ENCODE peak calls at places on chromosome 1, in four cellular contexts. K, U, H and I are unnamed samples.

GRCh38 chr1:167800241-167800640 is 78.5 kb downstream of the MPZL1 start:
- DNase-seq in K (no peak), U (no peak), H (no peak), I (no peak)

GRCh38 chr1:207952617-207953542 is 42.0 kb upstream of the CD34 start:
- DNase-seq in K (no peak), U (no peak), H (no peak), I (no peak)

GRCh38 chr1:83791821-83792437 is 207.0 kb downstream of the TTLL7 start:
- DNase-seq in K (no peak), U (no peak), H (no peak), I (no peak)

GRCh38 chr1:200780545-200781444 is 42.1 kb downstream of the CAMSAP2 start:
- DNase-seq in K (no peak), U (no peak), H (no peak), I (no peak)

GRCh38 chr1:224852901-224853568 is 76.4 kb upstream of the DNAH14 start:
- DNase-seq in K (no peak), U (no peak), H (no peak), I (no peak)

GRCh38 chr1:43367904-43368645 is at the start of gene ELOVL1:
- DNase-seq in K (peak), U (peak), H (peak), I (peak)

GRCh38 chr1:164456272-164456671 is 102.7 kb upstream of the PBX1 start:
- DNase-seq in K (no peak), U (no peak), H (no peak), I (no peak)

GRCh38 chr1:163173121-163173520 is 29.6 kb downstream of the RGS5 start:
- DNase-seq in K (no peak), U (no peak), H (no peak), I (no peak)

GRCh38 chr1:55128418-55128817 is 86.7 kb downstream of the USP24 start:
- DNase-seq in K (no peak), U (no peak), H (no peak), I (no peak)

DNA sequence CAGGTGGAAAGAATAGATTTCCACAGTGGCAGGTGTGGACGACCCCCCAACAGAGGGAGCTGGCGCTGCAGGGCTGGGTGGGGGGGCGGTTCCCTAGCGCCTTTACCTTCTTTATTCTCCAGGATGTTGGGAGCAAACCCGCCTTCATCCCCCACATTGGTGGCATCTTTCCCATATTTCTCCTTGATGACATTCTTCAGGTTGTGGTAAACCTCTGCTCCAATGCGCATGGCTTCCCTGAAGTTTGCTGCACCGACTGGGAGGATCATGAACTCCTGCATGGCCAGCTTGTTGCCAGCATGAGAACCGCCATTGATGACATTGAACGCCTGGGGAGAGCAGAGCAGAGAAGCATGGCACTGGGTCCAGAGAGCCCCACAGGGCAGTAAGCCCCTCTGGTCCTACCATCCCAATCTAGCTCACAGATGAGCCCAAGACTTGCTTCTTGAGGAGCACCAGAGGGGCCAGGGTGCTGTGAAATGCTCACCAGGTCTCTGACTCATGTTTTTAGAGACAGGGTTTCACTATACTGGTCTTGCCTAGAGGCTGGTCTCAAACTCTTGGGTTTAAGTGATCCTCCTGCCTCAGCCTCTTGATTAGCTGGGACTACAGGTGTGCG is 12.2 kb downstream of the ENO1 start:
- DNase-seq in K (no peak), U (no peak), H (no peak), I (no peak)
- TF ChIP-seq POLR2A in K (no peak), U (no peak), H (no peak), I (no peak)

GRCh38 chr1:216028630-216029029 is 394.6 kb downstream of the USH2A start:
- DNase-seq in K (no peak), U (no peak), H (no peak), I (no peak)

GRCh38 chr1:216032284-216032683 is 391.0 kb downstream of the USH2A start:
- DNase-seq in K (no peak), U (no peak), H (no peak), I (no peak)

GRCh38 chr1:216032977-216033376 is 390.3 kb downstream of the USH2A start:
- DNase-seq in K (no peak), U (no peak), H (no peak), I (no peak)

GRCh38 chr1:216034506-216034905 is 388.7 kb downstream of the USH2A start:
- DNase-seq in K (no peak), U (no peak), H (no peak), I (no peak)
- TF ChIP-seq CTCF in K (no peak), U (no peak), H (no peak), I (no peak)

DNA sequence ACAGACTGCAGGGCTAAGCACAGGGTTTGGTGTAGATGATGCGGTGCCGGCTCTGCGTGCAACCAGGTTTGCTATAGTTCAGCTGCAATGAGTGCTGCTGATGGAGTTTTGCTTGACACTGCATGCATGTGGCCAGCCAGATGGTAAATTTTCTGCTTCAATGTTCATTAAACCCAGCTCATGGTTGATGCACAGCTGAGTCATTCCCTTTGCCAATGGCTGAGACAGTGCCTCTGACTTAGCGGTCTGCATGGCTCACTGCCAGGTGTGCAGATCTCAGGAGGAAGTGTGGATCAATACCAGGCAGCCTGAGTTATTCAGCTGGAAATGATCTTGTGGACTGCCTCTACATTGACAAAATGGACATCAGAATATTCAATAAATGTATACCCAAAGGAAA is 172.7 kb upstream of the ZP4 start:
- DNase-seq in K (no peak), U (no peak), H (no peak), I (no peak)
- H3K4me3 ChIP-seq in K (no peak), U (no peak), H (no peak), I (no peak)

GRCh38 chr1:226868726-226869125 is 1.7 kb upstream of the PSEN2 start:
- DNase-seq in K (no peak), U (no peak), H (no peak), I (no peak)

GRCh38 chr1:226871636-226872327 is 1.4 kb downstream of the PSEN2 start:
- DNase-seq in K (no peak), U (no peak), H (no peak), I (peak)

GRCh38 chr1:226871047-226871365 is 590 bp downstream of the PSEN2 start:
- DNase-seq in K (no peak), U (no peak), H (peak), I (no peak)

GRCh38 chr1:226870026-226870322 is 442 bp upstream of the PSEN2 start:
- DNase-seq in K (no peak), U (no peak), H (no peak), I (no peak)

GRCh38 chr1:226870323-226871046 is at the start of gene PSEN2:
- DNase-seq in K (peak), U (peak), H (peak), I (peak)
- TF ChIP-seq POLR2A in K (peak), U (no peak), H (peak), I (no peak)

DNA sequence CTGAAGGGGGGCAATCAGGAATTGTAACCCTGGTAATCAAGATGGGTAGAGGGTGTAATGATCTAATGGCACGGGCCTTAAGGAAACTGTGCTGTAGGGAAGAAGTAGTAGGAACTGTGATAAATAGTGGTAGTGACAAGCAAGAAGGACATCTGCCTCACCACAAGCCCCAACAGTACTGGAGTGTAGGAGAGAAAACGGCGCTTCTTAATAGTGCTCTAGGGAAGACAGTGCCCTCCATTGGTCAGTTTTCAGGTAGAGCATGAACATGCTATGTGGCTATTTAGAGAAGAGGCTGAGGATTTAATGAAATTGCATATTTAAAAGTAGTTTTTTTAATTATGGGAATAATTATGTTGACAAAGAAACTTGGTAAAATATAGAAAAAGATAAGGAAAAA is 32.2 kb downstream of the SLC30A7 start:
- DNase-seq in K (no peak), U (no peak), H (no peak), I (no peak)
- TF ChIP-seq CTCF in K (no peak), U (no peak), H (no peak), I (no peak)

DNA sequence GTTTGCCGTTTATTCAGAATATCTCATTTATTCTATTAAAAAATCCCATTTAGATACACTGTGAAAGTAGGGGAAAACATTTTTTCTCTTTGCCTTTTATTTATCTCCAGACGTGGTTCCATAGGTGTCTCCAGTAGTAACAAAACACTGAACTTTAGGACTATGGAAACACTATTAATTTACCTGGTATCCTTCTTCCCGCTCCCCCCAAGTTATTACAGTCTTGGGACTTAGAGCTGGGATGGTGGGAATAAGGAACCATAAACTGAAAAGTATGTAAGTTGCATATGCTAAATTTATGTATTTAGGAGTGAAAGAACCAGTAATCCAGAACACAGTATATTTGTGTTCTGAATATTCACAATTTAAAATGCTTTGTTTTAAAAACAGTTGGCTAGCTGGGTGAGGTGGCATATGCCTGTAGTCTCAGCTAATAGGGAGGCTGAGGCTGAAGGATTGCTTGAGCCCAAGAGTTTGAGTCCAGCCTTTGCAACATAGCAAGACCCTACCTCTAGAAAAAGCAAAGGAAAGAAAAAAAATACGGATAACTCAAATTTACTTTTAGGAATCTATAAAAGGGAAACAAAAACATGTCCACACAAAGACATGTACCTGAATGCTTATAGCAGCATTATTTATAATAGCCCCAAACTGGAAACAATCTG is 3.1 kb downstream of the DNAJB4 start:
- DNase-seq in K (no peak), U (no peak), H (no peak), I (no peak)
- H3K4me3 ChIP-seq in K (peak), U (peak), H (peak), I (no peak)

GRCh38 chr1:20786310-20787099 is 602 bp downstream of the HP1BP3 start:
- DNase-seq in K (peak), U (peak), H (peak), I (peak)

GRCh38 chr1:20787775-20788488 is 825 bp upstream of the HP1BP3 start:
- DNase-seq in K (no peak), U (no peak), H (no peak), I (no peak)

GRCh38 chr1:20785907-20786309 is 1.2 kb downstream of the HP1BP3 start:
- DNase-seq in K (no peak), U (no peak), H (no peak), I (no peak)

GRCh38 chr1:20788489-20788795 is 1.3 kb upstream of the HP1BP3 start:
- DNase-seq in K (no peak), U (no peak), H (no peak), I (no peak)

DNA sequence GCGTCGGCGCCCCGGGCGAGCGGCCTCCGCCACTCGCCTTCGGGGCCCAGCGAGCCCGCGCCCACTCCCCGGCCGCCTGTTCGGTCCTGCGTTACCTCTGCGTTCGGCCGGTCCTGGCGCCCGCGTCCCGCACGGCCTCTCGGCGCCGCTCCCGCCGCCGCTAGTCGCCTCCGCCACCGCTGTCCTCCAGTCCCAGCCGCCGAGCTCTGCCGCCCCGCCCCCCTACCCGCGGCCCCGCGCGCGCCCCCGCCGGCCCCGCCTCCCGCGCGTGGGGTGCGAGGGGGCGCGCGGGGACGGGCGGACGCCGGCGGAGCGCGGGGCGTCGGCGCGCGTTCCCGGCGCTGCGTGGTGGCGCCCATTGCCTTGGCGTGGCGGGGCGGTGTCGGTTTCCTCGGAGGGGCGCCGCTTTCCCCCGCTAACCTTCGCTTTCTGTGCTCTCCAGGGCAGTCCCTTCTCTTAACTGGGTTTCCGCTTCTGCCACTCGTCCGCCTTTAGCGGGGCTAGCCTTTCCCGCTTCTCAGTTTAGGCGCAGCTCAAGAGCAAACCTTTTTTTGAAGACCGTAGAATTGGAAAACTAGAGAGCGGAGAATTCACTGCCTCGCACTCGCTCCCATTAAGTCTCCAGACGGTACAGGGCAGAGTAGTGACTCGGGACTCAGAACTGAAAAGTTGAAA is at the start of gene HP1BP3:
- DNase-seq in K (peak), U (peak), H (peak), I (peak)
- TF ChIP-seq POLR2A in K (peak), U (no peak), H (peak), I (no peak)

DNA sequence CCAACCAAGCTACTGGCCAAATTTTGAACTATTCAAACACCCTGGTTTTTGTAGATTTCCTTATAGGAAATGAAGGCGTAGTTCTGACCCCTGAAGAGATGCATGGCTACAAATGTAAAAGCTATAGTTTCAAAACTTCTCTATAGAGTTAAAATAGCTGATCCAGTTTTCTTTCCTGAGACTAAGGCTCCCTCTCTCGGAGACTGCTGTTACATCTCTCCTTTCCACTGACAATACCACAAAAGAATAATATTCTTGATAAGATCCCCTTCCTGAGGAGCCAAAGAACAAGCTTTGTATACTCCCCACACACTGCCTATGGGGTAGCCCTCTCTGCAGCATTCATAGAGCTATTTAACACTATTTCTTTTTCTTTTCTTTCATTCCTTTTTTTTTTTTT is 6.7 kb upstream of the CFAP126 start:
- DNase-seq in K (no peak), U (no peak), H (no peak), I (no peak)
- TF ChIP-seq CTCF in K (no peak), U (no peak), H (no peak), I (no peak)